ENCODE peak calls at places on chromosomes 11 and 22, in ten cellular contexts. M is DMS53, O is choroid plexus epithelial cell, B is psoas muscle, A is AG04450, D is GM12865, N is ovary, E is PC-3, Z is NCI-H510A treated with DMSO at 0.1 percent for 48 hours, R is brain microvascular endothelial cell. G is an unnamed sample.

GRCh38 chr22:17781319-17782031 is 7.2 kb upstream of the BID start:
- DNase-seq in E (peak), O (peak), N (no peak), M (peak), B (peak), R (peak), D (peak), A (peak), Z (peak), G (peak)

GRCh38 chr11:2780850-2781412 is 81.1 kb upstream of the KCNQ1OT1 start:
- DNase-seq in B (no peak), A (no peak), E (no peak), M (no peak), R (no peak), O (no peak), N (no peak), Z (no peak), D (no peak), G (no peak)

GRCh38 chr11:35247428-35247827 is 108.5 kb downstream of the CD44 start:
- DNase-seq in E (no peak), M (no peak), Z (no peak), A (no peak), N (no peak), O (no peak), D (no peak), R (no peak), B (no peak), G (no peak)

GRCh38 chr11:125429174-125429707 is 66.8 kb downstream of the FEZ1 start:
- DNase-seq in O (peak), Z (no peak), D (peak), N (peak), E (peak), A (no peak), R (peak), M (peak), B (peak), G (peak)

GRCh38 chr22:36374603-36375024 is 13.2 kb downstream of the MYH9 start:
- DNase-seq in N (no peak), R (no peak), O (no peak), D (no peak), A (no peak), B (no peak), E (peak), Z (no peak), M (peak), G (no peak)

GRCh38 chr22:38612217-38613006 is 42.4 kb upstream of the DMC1 start:
- DNase-seq in A (no peak), E (no peak), R (no peak), O (no peak), B (no peak), N (no peak), M (no peak), Z (no peak), D (no peak), G (no peak)

GRCh38 chr11:111018571-111018970 is 227.0 kb upstream of the POU2AF2 start:
- DNase-seq in A (no peak), M (no peak), D (no peak), Z (no peak), N (no peak), B (no peak), E (no peak), O (peak), R (no peak), G (no peak)

GRCh38 chr11:27183672-27184457 is 143.2 kb downstream of the BBOX1 start:
- DNase-seq in N (peak), A (peak), B (no peak), M (peak), R (peak), D (peak), O (peak), Z (peak), E (peak), G (peak)

GRCh38 chr22:19773470-19774040 is 13.0 kb downstream of the TBX1 start:
- DNase-seq in E (no peak), D (no peak), A (no peak), M (no peak), B (peak), O (no peak), Z (no peak), R (no peak), N (peak), G (no peak)

GRCh38 chr11:94647926-94648325 is 80.8 kb downstream of the PIWIL4 start:
- DNase-seq in E (no peak), R (no peak), B (peak), Z (no peak), D (no peak), M (no peak), N (peak), O (no peak), A (no peak), G (no peak)

GRCh38 chr11:59716051-59716450 is 2.4 kb upstream of the OR10V1 start:
- DNase-seq in O (no peak), M (no peak), D (no peak), A (no peak), B (no peak), N (no peak), Z (no peak), E (no peak), R (no peak), G (no peak)

GRCh38 chr11:72226701-72227100 is 2.1 kb downstream of the INPPL1 start:
- DNase-seq in B (no peak), Z (no peak), M (no peak), N (no peak), D (no peak), O (no peak), E (no peak), A (no peak), R (no peak), G (no peak)

GRCh38 chr11:105689636-105690035 is 79.8 kb downstream of the GRIA4 start:
- DNase-seq in D (no peak), B (no peak), R (no peak), E (no peak), M (no peak), O (no peak), N (no peak), Z (no peak), A (no peak), G (no peak)

GRCh38 chr11:110092577-110093406 is at the start of gene ZC3H12C:
- DNase-seq in O (peak), M (peak), N (peak), Z (peak), E (peak), B (peak), D (peak), R (peak), A (peak), G (peak)

GRCh38 chr11:18912883-18913282 is 26.3 kb downstream of the MRGPRX1 start:
- DNase-seq in N (no peak), O (no peak), D (no peak), A (no peak), Z (no peak), R (no peak), M (no peak), E (no peak), B (no peak), G (no peak)

GRCh38 chr11:105148241-105148640 is 8.7 kb upstream of the CARD18 start:
- DNase-seq in O (peak), N (no peak), A (no peak), Z (no peak), R (peak), B (no peak), M (no peak), E (peak), D (no peak), G (no peak)

GRCh38 chr11:101436511-101437142 is 147.2 kb downstream of the TRPC6 start:
- DNase-seq in R (peak), A (no peak), M (peak), O (peak), B (no peak), D (peak), E (peak), Z (no peak), N (peak), G (peak)

GRCh38 chr11:104531075-104531474 is 367.1 kb upstream of the PDGFD start:
- DNase-seq in B (no peak), R (no peak), D (peak), E (peak), M (peak), Z (no peak), A (no peak), O (peak), N (no peak), G (no peak)

GRCh38 chr11:5269715-5270147 is at the start of gene HBE1:
- DNase-seq in O (no peak), A (no peak), R (no peak), N (no peak), D (no peak), M (no peak), B (no peak), E (no peak), Z (no peak), G (peak)

GRCh38 chr11:34910817-34911216 is 5.4 kb downstream of the APIP start:
- DNase-seq in E (no peak), N (no peak), O (no peak), Z (no peak), A (no peak), R (no peak), D (peak), B (no peak), M (no peak), G (no peak)

GRCh38 chr11:62337682-62338181 is 484 bp downstream of the ASRGL1 start:
- DNase-seq in M (peak), E (peak), A (no peak), Z (peak), O (no peak), R (no peak), B (peak), N (peak), D (peak), G (peak)

GRCh38 chr11:34148504-34149165 is 43.2 kb downstream of the NAT10 start:
- DNase-seq in D (no peak), R (no peak), N (no peak), Z (no peak), B (no peak), E (no peak), A (no peak), M (no peak), O (no peak), G (no peak)

GRCh38 chr22:23536821-23537345 is 43.2 kb downstream of the IGLL1 start:
- DNase-seq in Z (no peak), E (no peak), M (no peak), D (no peak), B (no peak), A (no peak), R (no peak), O (no peak), N (peak), G (no peak)

GRCh38 chr11:665707-666281 is 28.7 kb downstream of the DRD4 start:
- DNase-seq in R (no peak), D (no peak), M (no peak), N (peak), E (no peak), A (no peak), B (no peak), O (peak), Z (no peak), G (peak)

GRCh38 chr11:61902313-61902712 is 11.0 kb upstream of the FADS3 start:
- DNase-seq in E (no peak), Z (no peak), M (no peak), D (no peak), B (no peak), O (no peak), R (no peak), A (no peak), N (no peak), G (no peak)

GRCh38 chr22:46661221-46661851 is 41.1 kb downstream of the GRAMD4 start:
- DNase-seq in Z (peak), R (peak), N (no peak), M (peak), D (no peak), A (no peak), E (peak), B (no peak), O (peak), G (no peak)

GRCh38 chr11:119907122-119907933 is 178.3 kb upstream of the NECTIN1 start:
- DNase-seq in Z (no peak), R (no peak), A (no peak), D (no peak), N (no peak), B (peak), M (no peak), O (no peak), E (no peak), G (no peak)

GRCh38 chr11:70493891-70494290 is 95.6 kb downstream of the CTTN start:
- DNase-seq in O (no peak), Z (no peak), N (no peak), M (no peak), B (peak), A (no peak), R (no peak), E (no peak), D (no peak), G (no peak)